ENCODE peak calls at places on chromosomes 1 and 21, in eight cellular contexts. C, F, U, H, S, Q, A and Y are unnamed samples.

GRCh38 chr21:41781047-41781405 is 14.2 kb upstream of the RIPK4 start:
- DNase-seq in H (no peak), S (no peak), C (no peak), A (no peak), F (no peak), U (no peak), Q (no peak), Y (no peak)

GRCh38 chr1:19765623-19766022 is 34.1 kb downstream of the TMCO4 start:
- DNase-seq in A (no peak), S (peak; percentile 97), F (no peak), Q (no peak), C (no peak), H (peak; percentile 91), U (no peak), Y (no peak)

GRCh38 chr1:28249013-28249870 is 10.1 kb upstream of the SESN2 start:
- DNase-seq in F (peak; percentile 80), A (peak; percentile 60), H (no peak), U (no peak), Q (peak; percentile 77), S (peak; percentile 78), C (peak; percentile 22), Y (peak; percentile 65)

GRCh38 chr1:39973503-39974135 is 18.7 kb downstream of the MFSD2A start:
- DNase-seq in S (peak; percentile 38), A (peak; percentile 70), C (peak; percentile 76), H (peak; percentile 55), U (peak; percentile 52), Q (peak; percentile 85), F (peak; percentile 86), Y (peak; percentile 64)

GRCh38 chr1:156074661-156075060 is 7.6 kb downstream of the MEX3A start:
- DNase-seq in A (no peak), U (no peak), S (no peak), F (no peak), Q (peak; percentile 10), H (no peak), C (no peak), Y (no peak)

GRCh38 chr1:10387611-10388386 is 11.1 kb upstream of the PGD start:
- DNase-seq in A (peak; percentile 51), C (no peak), S (peak; percentile 72), F (no peak), U (no peak), Q (peak; percentile 68), H (peak; percentile 31), Y (peak; percentile 50)

GRCh38 chr1:221724931-221725605 is 16.8 kb downstream of the DUSP10 start:
- DNase-seq in S (peak; percentile 88), Q (no peak), C (no peak), F (no peak), U (no peak), A (no peak), H (peak; percentile 45), Y (peak; percentile 44)

GRCh38 chr1:19339199-19339861 is 27.2 kb downstream of the SLC66A1 start:
- DNase-seq in A (no peak), H (no peak), Q (no peak), C (no peak), U (no peak), S (no peak), F (no peak), Y (no peak)

GRCh38 chr1:214264196-214264595 is 16.8 kb upstream of the SMYD2 start:
- DNase-seq in S (peak; percentile 79), H (no peak), C (no peak), U (no peak), Q (no peak), F (no peak), A (no peak), Y (no peak)

GRCh38 chr21:28805885-28806284 is 186.8 kb downstream of the LTN1 start:
- DNase-seq in A (no peak), U (no peak), F (no peak), H (peak; percentile 60), S (peak; percentile 82), Q (no peak), C (no peak), Y (no peak)

GRCh38 chr1:235199441-235199840 is 38.4 kb upstream of the RBM34 start:
- DNase-seq in S (peak; percentile 42), U (no peak), H (peak; percentile 47), C (no peak), Q (no peak), F (no peak), A (no peak), Y (no peak)

GRCh38 chr1:18486195-18486594 is 5.5 kb downstream of the KLHDC7A start:
- DNase-seq in Q (no peak), H (no peak), F (no peak), S (no peak), U (no peak), A (no peak), C (no peak), Y (no peak)

GRCh38 chr1:93079685-93080141 is 630 bp downstream of the MTF2 start:
- DNase-seq in S (peak; percentile 19), F (no peak), U (no peak), C (peak; percentile 10), H (no peak), Q (no peak), A (peak; percentile 33), Y (no peak)

GRCh38 chr1:27504588-27505419 is 14.8 kb upstream of the WASF2 start:
- DNase-seq in A (peak; percentile 93), Q (peak; percentile 91), H (no peak), C (no peak), F (peak; percentile 49), U (no peak), S (peak; percentile 62), Y (peak; percentile 91)

GRCh38 chr1:42177551-42177981 is 13.0 kb upstream of the GUCA2A start:
- DNase-seq in U (no peak), H (peak; percentile 76), A (no peak), S (peak; percentile 90), C (no peak), Q (no peak), F (no peak), Y (no peak)

GRCh38 chr1:101452825-101453224 is 216.0 kb downstream of the S1PR1 start:
- DNase-seq in U (no peak), A (no peak), Q (no peak), S (no peak), F (no peak), H (no peak), C (no peak), Y (no peak)

GRCh38 chr1:175045519-175045918 is 22.1 kb upstream of the TNN start:
- DNase-seq in C (no peak), Q (no peak), A (no peak), H (no peak), F (no peak), S (no peak), U (no peak), Y (no peak)

GRCh38 chr1:62285440-62285839 is 33.8 kb downstream of the KANK4 start:
- DNase-seq in H (no peak), Q (no peak), F (no peak), C (no peak), S (no peak), A (no peak), U (no peak), Y (no peak)

GRCh38 chr1:162196387-162196786 is 126.9 kb downstream of the NOS1AP start:
- DNase-seq in S (no peak), A (no peak), H (no peak), F (no peak), C (no peak), U (no peak), Q (no peak), Y (no peak)

GRCh38 chr1:164561461-164561860 is 2.5 kb downstream of the PBX1 start:
- DNase-seq in A (no peak), Q (no peak), H (no peak), C (no peak), U (no peak), S (peak; percentile 21), F (no peak), Y (no peak)

GRCh38 chr1:229230893-229231753 is 39.8 kb upstream of the RAB4A start:
- DNase-seq in U (peak; percentile 27), H (peak; percentile 87), Q (no peak), C (peak; percentile 89), F (no peak), S (peak; percentile 36), A (no peak), Y (no peak)

GRCh38 chr1:41650176-41650519 is 165.7 kb upstream of the EDN2 start:
- DNase-seq in S (peak; percentile 30), Q (no peak), U (no peak), A (peak; percentile 33), F (no peak), H (peak; percentile 28), C (no peak), Y (no peak)

GRCh38 chr1:210407207-210407886 is 78.6 kb downstream of the HHAT start:
- DNase-seq in F (peak; percentile 77), S (peak; percentile 38), Q (peak; percentile 77), H (peak; percentile 62), C (peak; percentile 65), U (peak; percentile 52), A (peak; percentile 47), Y (peak; percentile 57)

GRCh38 chr21:34075760-34076159 is 2.4 kb downstream of the MRPS6 start:
- DNase-seq in A (no peak), S (no peak), U (no peak), C (no peak), Q (no peak), H (no peak), F (no peak), Y (no peak)
- H3K27ac ChIP-seq in A (no peak overlapping the region), S (no peak overlapping the region), U (peak overlapping the region; percentile 88), C (no peak overlapping the region), Q (no peak overlapping the region), H (no peak overlapping the region), F (peak overlapping the region; percentile 18), Y (no peak overlapping the region)

DNA sequence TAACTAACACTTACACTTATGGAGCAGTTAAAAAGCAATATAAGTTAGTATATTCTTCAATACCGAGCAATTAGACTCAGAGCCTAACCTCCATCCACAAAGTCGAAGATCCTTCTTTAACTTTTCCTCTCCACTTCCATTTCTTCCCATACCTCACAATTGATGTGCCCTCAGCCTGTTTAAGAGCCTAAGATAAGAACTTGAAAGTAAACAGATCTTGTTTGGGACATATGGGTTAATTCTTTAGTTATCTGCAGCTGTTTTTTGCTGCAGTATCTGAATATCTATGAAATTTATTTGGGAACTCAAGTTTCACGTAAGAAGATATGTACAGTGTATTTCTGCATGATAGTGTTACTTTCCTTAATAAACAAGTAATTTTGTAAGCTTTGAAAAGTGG is 51.5 kb downstream of the MIGA1 start:
- DNase-seq in S (no peak), A (no peak), Q (no peak), C (no peak), U (no peak), F (no peak), H (no peak), Y (no peak)
- H3K27ac ChIP-seq in S (no peak overlapping the region), A (peak overlapping the region; percentile 85), Q (peak overlapping the region; percentile 90), C (peak overlapping the region; percentile 35), U (no peak overlapping the region), F (peak overlapping the region; percentile 46), H (peak overlapping the region; percentile 98), Y (peak overlapping the region; percentile 91)

GRCh38 chr21:34528131-34528561 is 16.1 kb upstream of the KCNE1 start:
- DNase-seq in A (no peak), S (peak; percentile 84), U (no peak), F (no peak), C (no peak), Q (no peak), H (no peak), Y (no peak)
- H3K27ac ChIP-seq in A (peak overlapping the region; percentile 89), S (no peak overlapping the region), U (no peak overlapping the region), F (peak overlapping the region; percentile 89), C (no peak overlapping the region), Q (peak overlapping the region; percentile 83), H (no peak overlapping the region), Y (peak overlapping the region; percentile 86)

DNA sequence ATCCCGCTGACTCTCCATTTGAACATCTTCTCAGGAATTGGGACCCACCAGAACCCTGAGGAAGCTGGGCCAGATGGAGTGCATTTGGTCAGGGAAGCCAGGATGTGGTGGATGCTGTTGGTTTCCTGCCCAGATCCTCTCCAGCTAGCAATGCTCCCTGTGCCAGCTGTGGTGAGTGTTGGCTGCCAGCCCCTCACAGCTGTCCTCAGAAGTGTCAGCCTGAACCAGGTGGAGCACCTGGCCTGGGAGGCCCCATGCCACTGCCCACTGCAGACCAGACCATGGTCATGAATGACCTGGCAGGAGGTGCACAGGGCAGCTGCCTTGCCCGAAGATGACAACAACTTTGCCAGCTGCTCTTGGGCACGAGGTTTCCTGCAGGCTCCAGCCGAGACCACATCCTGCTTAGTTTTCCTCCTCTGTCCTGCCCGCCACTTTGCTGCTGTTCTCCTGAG is 54.4 kb downstream of the PRSS38 start:
- DNase-seq in A (no peak), H (no peak), F (peak; percentile 21), Q (no peak), S (no peak), C (no peak), U (no peak), Y (no peak)
- H3K27ac ChIP-seq in A (no peak overlapping the region), H (no peak overlapping the region), F (no peak overlapping the region), Q (no peak overlapping the region), S (no peak overlapping the region), C (no peak overlapping the region), U (no peak overlapping the region), Y (no peak overlapping the region)